ENCODE peak calls at places on chromosomes 11 and 22, in nine cellular contexts. H is HepG2, U is SK-N-SH, N is GM23338, O is K562, V is HCT116, X is GM12878, T is A549, A is Panc1. E is an unnamed sample.

GRCh38 chr22:37403267-37403960 is 23.9 kb downstream of the ELFN2 start:
- DNase-seq in H (no peak), U (peak), N (peak), O (no peak), V (no peak), X (no peak), T (no peak), A (no peak), E (no peak)

GRCh38 chr11:75328426-75329277 is 22.8 kb downstream of the ARRB1 start:
- DNase-seq in H (peak), U (peak), N (peak), O (peak), V (peak), X (peak), T (peak), A (peak), E (no peak)

GRCh38 chr11:74466916-74467885 is at the start of gene KCNE3:
- DNase-seq in H (no peak), U (no peak), N (peak), O (peak), V (no peak), X (no peak), T (no peak), A (no peak), E (no peak)

GRCh38 chr11:117315285-117316196 is 515 bp downstream of the BACE1 start:
- DNase-seq in H (no peak), U (no peak), N (peak), O (no peak), V (no peak), X (no peak), T (no peak), A (no peak), E (no peak)

GRCh38 chr11:93514712-93515111 is 28.5 kb downstream of the SMCO4 start:
- DNase-seq in H (no peak), U (no peak), N (no peak), O (no peak), V (no peak), X (no peak), T (no peak), A (no peak), E (no peak)

GRCh38 chr11:396511-396947 is 2.5 kb downstream of the PKP3 start:
- DNase-seq in H (peak), U (peak), N (peak), O (no peak), V (no peak), X (no peak), T (peak), A (no peak), E (peak)

GRCh38 chr11:123233280-123233977 is 38.4 kb upstream of the CLMP start:
- DNase-seq in H (no peak), U (no peak), N (no peak), O (no peak), V (no peak), X (peak), T (no peak), A (no peak), E (no peak)

GRCh38 chr11:57514538-57515331 is 767 bp downstream of the SLC43A1 start:
- DNase-seq in H (peak), U (peak), N (peak), O (peak), V (no peak), X (no peak), T (no peak), A (no peak), E (peak)

GRCh38 chr11:73308963-73309960 is 1.2 kb downstream of the ARHGEF17 start:
- DNase-seq in H (peak), U (no peak), N (peak), O (peak), V (peak), X (no peak), T (peak), A (no peak), E (peak)

GRCh38 chr22:37204045-37204655 is 8.1 kb downstream of the SSTR3 start:
- DNase-seq in H (no peak), U (no peak), N (no peak), O (no peak), V (no peak), X (no peak), T (no peak), A (no peak), E (no peak)

GRCh38 chr11:96664108-96664507 is 274.3 kb downstream of the JRKL start:
- DNase-seq in H (no peak), U (no peak), N (no peak), O (no peak), V (no peak), X (no peak), T (no peak), A (no peak), E (no peak)

GRCh38 chr22:39434721-39435120 is 22.1 kb upstream of the MGAT3 start:
- DNase-seq in H (no peak), U (no peak), N (no peak), O (no peak), V (no peak), X (no peak), T (no peak), A (no peak), E (no peak)
- TF ChIP-seq REST in H (no peak), U (no peak), N (no peak), O (no peak), V (no peak), X (no peak), T (no peak), A (no peak), E (no peak)

GRCh38 chr11:62725686-62726085 is 1.6 kb downstream of the HNRNPUL2 start:
- DNase-seq in H (peak), U (no peak), N (peak), O (no peak), V (no peak), X (no peak), T (no peak), A (no peak), E (no peak)
- TF ChIP-seq REST in H (no peak), U (no peak), N (no peak), O (no peak), V (no peak), X (no peak), T (no peak), A (no peak), E (no peak)

DNA sequence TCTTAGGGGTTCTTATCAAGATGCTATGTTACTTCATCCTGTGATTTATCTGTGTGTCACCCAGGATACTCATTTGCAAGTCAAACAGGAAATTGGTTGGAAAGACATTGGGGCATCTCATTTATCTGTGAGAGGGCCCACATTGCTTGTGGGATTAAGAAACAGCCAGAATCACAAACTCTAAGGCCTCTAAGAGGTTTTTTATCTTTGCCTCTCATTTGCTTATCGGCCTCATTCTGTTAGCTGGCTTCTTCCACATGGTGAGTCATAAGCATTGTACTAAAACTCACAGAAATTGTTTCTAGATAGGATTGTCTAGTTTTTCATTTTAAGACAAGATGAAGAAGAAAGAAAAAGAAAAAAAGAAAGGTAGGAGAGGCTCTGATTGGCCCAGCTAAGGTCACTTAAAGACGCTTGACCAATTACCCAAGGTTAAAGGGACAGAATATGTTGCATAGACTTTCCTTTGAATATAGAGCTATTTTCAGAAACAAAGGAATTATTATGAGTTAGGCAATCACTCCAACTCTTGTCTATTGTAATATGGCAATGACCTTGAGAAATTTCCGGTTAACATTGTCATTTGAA is 121.9 kb downstream of the ARHGAP42 start:
- DNase-seq in H (no peak), U (no peak), N (peak), O (peak), V (no peak), X (no peak), T (peak), A (no peak), E (no peak)
- TF ChIP-seq REST in H (no peak), U (no peak), N (no peak), O (no peak), V (no peak), X (no peak), T (no peak), A (no peak), E (no peak)

GRCh38 chr22:32744560-32744959 is 56.9 kb upstream of the TIMP3 start:
- DNase-seq in H (no peak), U (no peak), N (no peak), O (no peak), V (no peak), X (no peak), T (no peak), A (no peak), E (no peak)
- TF ChIP-seq REST in H (no peak), U (no peak), N (no peak), O (no peak), V (no peak), X (no peak), T (no peak), A (no peak), E (no peak)

DNA sequence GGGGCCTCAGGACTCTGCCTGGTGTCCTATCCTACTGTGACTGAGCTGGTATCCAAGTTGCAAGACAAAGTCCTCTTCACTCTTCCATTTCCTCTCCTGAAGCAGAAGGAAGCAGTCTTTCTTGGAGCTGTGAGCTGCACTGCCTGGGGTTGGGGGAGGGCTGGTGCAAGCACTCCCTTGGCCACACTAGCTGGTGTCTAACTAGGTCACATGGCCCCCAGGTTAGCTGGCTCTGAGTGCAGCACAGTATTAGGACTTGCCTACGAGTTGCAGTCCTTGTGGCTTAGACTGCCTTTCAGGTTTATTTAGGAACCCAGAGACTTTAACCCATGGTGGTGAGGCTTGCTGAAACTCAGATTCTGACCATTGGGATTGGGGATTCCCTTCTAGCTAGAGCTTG is 138.9 kb downstream of the NELL1 start:
- DNase-seq in H (no peak), U (no peak), N (peak), O (no peak), V (no peak), X (no peak), T (no peak), A (no peak), E (no peak)
- TF ChIP-seq REST in H (no peak), U (no peak), N (no peak), O (no peak), V (no peak), X (no peak), T (no peak), A (no peak), E (no peak)

DNA sequence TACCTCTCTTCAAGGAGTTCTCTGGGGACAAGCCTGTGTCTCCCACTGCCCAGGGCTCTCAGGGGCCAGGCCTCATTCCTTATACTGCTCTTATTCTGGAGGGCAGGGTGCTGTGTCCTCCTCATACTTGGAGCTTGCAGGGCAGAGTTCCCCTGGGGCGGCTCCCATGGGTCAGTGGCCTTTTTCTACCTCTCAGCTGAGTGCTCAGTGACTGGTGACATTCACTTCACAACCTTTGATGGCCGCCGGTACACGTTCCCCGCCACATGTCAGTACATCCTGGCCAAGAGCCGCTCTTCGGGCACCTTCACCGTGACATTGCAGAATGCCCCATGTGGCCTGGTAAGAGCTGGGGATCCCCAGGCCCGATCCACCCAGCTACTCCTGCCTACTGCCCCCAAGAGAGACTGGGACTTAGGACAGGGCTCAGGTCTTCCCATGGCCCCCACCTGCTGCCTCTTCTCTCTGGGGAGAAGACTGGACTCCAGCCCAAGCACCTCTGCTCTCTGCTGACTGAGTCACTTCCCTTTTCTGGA is 14.5 kb downstream of the OTOG start:
- DNase-seq in H (no peak), U (no peak), N (no peak), O (no peak), V (no peak), X (no peak), T (no peak), A (no peak), E (no peak)
- TF ChIP-seq REST in H (no peak), U (no peak), N (no peak), O (no peak), V (no peak), X (no peak), T (no peak), A (no peak), E (no peak)

E was measured in HL-60.